ENCODE peak calls at places on chromosomes 3 and 15, in eight cellular contexts. J is mammary epithelial cell; R is CD4-positive, alpha-beta memory T cell; F is heart left ventricle; G is GM23248; Y is tibial nerve; L is neural progenitor cell; A is SK-N-SH. D is an unnamed sample.

GRCh38 chr3:13518516-13519351 is 30.2 kb upstream of the FBLN2 start:
- DNase-seq in J (no peak), R (no peak), G (no peak), Y (peak; percentile 78), L (no peak), A (peak; percentile 68), F (peak; percentile 93), D (peak; percentile 50)

GRCh38 chr15:98067339-98067738 is 106.8 kb downstream of the ARRDC4 start:
- DNase-seq in G (peak; percentile 24), Y (no peak), F (no peak), A (no peak), R (no peak), J (no peak), L (no peak), D (no peak)

GRCh38 chr3:28978092-28978491 is 302.8 kb upstream of the RBMS3 start:
- DNase-seq in L (no peak), G (no peak), R (no peak), F (no peak), J (no peak), A (no peak), Y (no peak), D (no peak)

GRCh38 chr15:32881528-32881927 is 163.7 kb downstream of the GREM1 start:
- DNase-seq in F (no peak), Y (no peak), L (no peak), G (no peak), A (no peak), R (no peak), J (no peak), D (no peak)

GRCh38 chr3:139533781-139534443 is 5.6 kb downstream of the RBP1 start:
- DNase-seq in J (peak; percentile 81), L (no peak), R (no peak), G (peak; percentile 13), F (peak; percentile 53), A (peak; percentile 71), Y (no peak), D (no peak)

GRCh38 chr3:177333535-177334495 is 136.5 kb upstream of the TBL1XR1 start:
- DNase-seq in A (no peak), J (no peak), Y (peak; percentile 18), F (peak; percentile 60), R (no peak), L (no peak), G (no peak), D (no peak)

GRCh38 chr15:76059320-76060097 is at the start of gene TMEM266:
- DNase-seq in J (peak; percentile 14), Y (no peak), L (peak; percentile 96), F (peak; percentile 30), G (peak; percentile 52), R (peak; percentile 18), A (peak; percentile 98), D (peak; percentile 98)

GRCh38 chr15:84975871-84976351 is 5.7 kb upstream of the PDE8A start:
- DNase-seq in R (no peak), F (peak; percentile 34), A (no peak), Y (no peak), J (no peak), L (no peak), G (no peak), D (peak; percentile 54)

GRCh38 chr3:132785292-132785691 is 63.1 kb upstream of the NPHP3 start:
- DNase-seq in Y (no peak), G (peak; percentile 46), F (no peak), L (no peak), R (no peak), J (peak; percentile 60), A (no peak), D (no peak)

GRCh38 chr15:70121656-70122297 is 24.1 kb upstream of the TLE3 start:
- DNase-seq in Y (peak; percentile 63), R (no peak), F (peak; percentile 59), J (peak; percentile 63), G (peak; percentile 96), A (no peak), L (no peak), D (no peak)

GRCh38 chr3:174243194-174243593 is 615.9 kb upstream of the NAALADL2 start:
- DNase-seq in A (no peak), G (peak; percentile 66), J (no peak), Y (no peak), R (no peak), F (no peak), L (no peak), D (no peak)

GRCh38 chr3:136292500-136292899 is 42.4 kb downstream of the PCCB start:
- DNase-seq in R (no peak), A (no peak), L (no peak), Y (no peak), F (no peak), G (no peak), J (no peak), D (no peak)

GRCh38 chr3:53231532-53232511 is 24.0 kb downstream of the TKT start:
- DNase-seq in Y (no peak), J (no peak), L (no peak), A (peak; percentile 37), G (no peak), F (no peak), R (no peak), D (peak; percentile 74)

GRCh38 chr3:144549161-144549560 is 577.5 kb downstream of the DIPK2A start:
- DNase-seq in F (no peak), A (no peak), J (no peak), L (peak; percentile 58), Y (no peak), R (no peak), G (no peak), D (no peak)

GRCh38 chr3:148604270-148605085 is 93.2 kb upstream of the AGTR1 start:
- DNase-seq in R (no peak), L (no peak), Y (no peak), J (no peak), A (no peak), G (peak; percentile 80), F (no peak), D (no peak)

GRCh38 chr15:74174216-74174965 is 881 bp downstream of the ISLR start:
- DNase-seq in L (no peak), R (no peak), A (peak; percentile 63), F (peak; percentile 73), J (no peak), Y (peak; percentile 47), G (peak; percentile 59), D (peak; percentile 75)

GRCh38 chr3:50390523-50391177 is 31.3 kb upstream of the TMEM115 start:
- DNase-seq in J (peak; percentile 63), L (no peak), Y (no peak), F (peak; percentile 89), R (no peak), A (peak; percentile 90), G (no peak), D (no peak)

GRCh38 chr15:57516327-57517026 is 75.2 kb upstream of the MYZAP start:
- DNase-seq in F (no peak), A (no peak), G (no peak), L (no peak), R (no peak), Y (no peak), J (no peak), D (no peak)

GRCh38 chr15:59522988-59523461 is 85.0 kb downstream of the FAM81A start:
- DNase-seq in A (no peak), J (no peak), G (no peak), F (no peak), R (peak; percentile 50), Y (no peak), L (no peak), D (no peak)

GRCh38 chr3:185759523-185759922 is 65.3 kb downstream of the IGF2BP2 start:
- DNase-seq in G (no peak), J (no peak), F (no peak), Y (no peak), R (no peak), A (no peak), L (no peak), D (no peak)
- H3K4me3 ChIP-seq in G (no peak overlapping the region), J (no peak overlapping the region), F (no peak overlapping the region), Y (no peak overlapping the region), R (no peak overlapping the region), A (no peak overlapping the region), L (no peak overlapping the region), D (no peak overlapping the region)

GRCh38 chr3:51637941-51638471 is 33.0 kb upstream of the TEX264 start:
- DNase-seq in G (peak; percentile 70), R (peak; percentile 6), A (peak; percentile 68), F (no peak), L (peak; percentile 83), J (peak; percentile 53), Y (no peak), D (peak; percentile 78)
- H3K36me3 ChIP-seq in G (peaks cover 33% of the 10 kb centered on the region), R (peaks cover 82% of the 10 kb centered on the region), A (peaks cover 77% of the 10 kb centered on the region), F (peaks cover 99% of the 10 kb centered on the region), L (no peaks in the 10 kb centered on the region), J (peaks cover 14% of the 10 kb centered on the region), Y (peaks cover under 1% of the 10 kb centered on the region), D (peaks cover 37% of the 10 kb centered on the region)

GRCh38 chr3:31013843-31014242 is 119.4 kb upstream of the GADL1 start:
- DNase-seq in J (no peak), A (no peak), R (no peak), G (peak; percentile 26), F (no peak), Y (no peak), L (no peak), D (no peak)

GRCh38 chr3:31010491-31010890 is 116.0 kb upstream of the GADL1 start:
- DNase-seq in L (no peak), Y (no peak), A (no peak), G (peak; percentile 75), F (no peak), R (no peak), J (peak; percentile 41), D (no peak)

GRCh38 chr3:31008986-31009385 is 114.5 kb upstream of the GADL1 start:
- DNase-seq in G (peak; percentile 51), Y (no peak), R (no peak), A (no peak), L (no peak), J (peak; percentile 91), F (no peak), D (no peak)

GRCh38 chr3:31009881-31010280 is 115.4 kb upstream of the GADL1 start:
- DNase-seq in F (no peak), J (peak; percentile 56), A (no peak), Y (no peak), L (peak; percentile 89), G (no peak), R (no peak), D (peak; percentile 7)

DNA sequence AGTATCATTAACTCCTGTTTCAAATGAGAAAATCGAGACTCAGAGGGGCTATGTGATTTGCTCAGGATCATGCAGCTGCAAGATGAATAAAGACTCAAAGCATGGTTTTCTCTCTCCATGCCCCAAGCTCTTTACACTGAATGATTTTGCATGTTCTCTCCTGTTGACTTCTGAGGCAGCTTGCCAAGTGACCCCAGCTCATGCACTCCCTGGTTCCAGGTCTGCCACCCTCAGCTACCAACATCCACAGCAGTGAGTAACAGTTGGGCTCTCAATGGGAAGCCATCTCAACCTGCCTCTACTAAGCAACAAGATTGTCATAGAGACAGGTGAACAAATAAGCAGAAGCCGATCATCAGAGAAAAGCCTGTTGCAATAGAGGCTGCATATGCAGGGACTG is 116.9 kb upstream of the GADL1 start:
- DNase-seq in L (no peak), A (no peak), R (no peak), G (no peak), F (no peak), J (peak; percentile 13), Y (no peak), D (no peak)
- H3K27me3 ChIP-seq in L (peaks cover 98% of the 10 kb centered on the region), A (no peaks in the 10 kb centered on the region), R (no peaks in the 10 kb centered on the region), G (no peaks in the 10 kb centered on the region), F (no peaks in the 10 kb centered on the region), J (no peaks in the 10 kb centered on the region), Y (no peaks in the 10 kb centered on the region), D (no peaks in the 10 kb centered on the region)

DNA sequence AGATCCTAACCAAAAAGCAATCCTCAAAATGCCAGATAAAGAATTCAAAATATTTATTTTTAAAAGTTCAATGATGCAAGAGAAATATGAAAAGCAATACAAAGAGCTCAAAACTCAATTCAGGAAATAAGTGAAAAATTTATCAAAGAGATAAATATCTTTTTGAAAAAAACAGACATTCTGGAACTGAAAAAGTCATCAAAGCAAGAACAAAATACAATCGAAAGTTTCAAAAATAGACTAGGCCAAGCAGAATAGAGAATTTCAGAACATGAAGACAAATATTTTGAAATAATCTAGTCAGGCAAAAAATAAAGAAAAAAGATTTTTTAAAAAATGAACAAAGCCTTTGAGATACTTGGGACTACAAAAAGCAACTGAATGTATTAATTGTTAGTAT is 83.4 kb upstream of the STT3B start:
- DNase-seq in L (no peak), Y (no peak), F (no peak), J (no peak), A (no peak), R (no peak), G (no peak), D (no peak)
- H3K4me3 ChIP-seq in L (no peak overlapping the region), Y (no peak overlapping the region), F (no peak overlapping the region), J (no peak overlapping the region), A (no peak overlapping the region), R (no peak overlapping the region), G (no peak overlapping the region), D (no peak overlapping the region)